ENCODE peak calls at places on chromosomes 4 and X, in five cellular contexts. A is cardiac muscle cell, Y is A549, Q is GM23338, V is suprapubic skin. W is an unnamed sample.

GRCh38 chrX:129359269-129359668 is 164.0 kb downstream of the SMARCA1 start:
- DNase-seq in A (peak), Y (no peak), Q (no peak), V (no peak), W (no peak)

GRCh38 chr4:78748361-78748760 is 27.8 kb upstream of the BMP2K start:
- DNase-seq in A (no peak), Y (no peak), Q (peak), V (no peak), W (no peak)

GRCh38 chrX:128458888-128459287 is 406.7 kb upstream of the ACTRT1 start:
- DNase-seq in A (no peak), Y (no peak), Q (no peak), V (no peak), W (no peak)

GRCh38 chr4:92814677-92815076 is 510.9 kb downstream of the GRID2 start:
- DNase-seq in A (no peak), Y (no peak), Q (peak), V (no peak), W (no peak)

GRCh38 chr4:170428929-170429328 is 339.2 kb upstream of the AADAT start:
- DNase-seq in A (no peak), Y (no peak), Q (peak), V (no peak), W (no peak)

GRCh38 chr4:73718375-73719373 is 21.7 kb upstream of the CXCL8 start:
- DNase-seq in A (no peak), Y (no peak), Q (no peak), V (no peak), W (no peak)

GRCh38 chr4:2084316-2084715 is 25.2 kb downstream of the NAT8L start:
- DNase-seq in A (no peak), Y (no peak), Q (no peak), V (peak), W (no peak)

GRCh38 chrX:9724711-9725110 is 40.9 kb downstream of the GPR143 start:
- DNase-seq in A (peak), Y (no peak), Q (no peak), V (no peak), W (no peak)

GRCh38 chr4:15754323-15754722 is 23.8 kb upstream of the CD38 start:
- DNase-seq in A (peak), Y (no peak), Q (no peak), V (no peak), W (no peak)

GRCh38 chrX:133726211-133726630 is 259.2 kb downstream of the GPC3 start:
- DNase-seq in A (peak), Y (peak), Q (no peak), V (no peak), W (no peak)

GRCh38 chr4:88742561-88742960 is 44.9 kb upstream of the NAP1L5 start:
- DNase-seq in A (no peak), Y (no peak), Q (no peak), V (no peak), W (no peak)

GRCh38 chrX:40262641-40263560 is 165.1 kb upstream of the BCOR start:
- DNase-seq in A (peak), Y (no peak), Q (no peak), V (no peak), W (no peak)

GRCh38 chr4:113831469-113831868 is 69.9 kb upstream of the CAMK2D start:
- DNase-seq in A (no peak), Y (no peak), Q (no peak), V (no peak), W (no peak)

GRCh38 chr4:83783179-83783578 is 247.3 kb downstream of the GPAT3 start:
- DNase-seq in A (no peak), Y (no peak), Q (no peak), V (no peak), W (no peak)

GRCh38 chr4:149885896-149886295 is 70.3 kb upstream of the IQCM start:
- DNase-seq in A (no peak), Y (no peak), Q (no peak), V (no peak), W (no peak)

GRCh38 chr4:184907810-184908209 is 82.0 kb upstream of the ACSL1 start:
- DNase-seq in A (no peak), Y (no peak), Q (no peak), V (no peak), W (no peak)

GRCh38 chrX:46838482-46838857 is 1.6 kb downstream of the RP2 start:
- DNase-seq in A (no peak), Y (no peak), Q (no peak), V (no peak), W (no peak)

GRCh38 chrX:39915081-39915480 is 182.7 kb downstream of the BCOR start:
- DNase-seq in A (no peak), Y (no peak), Q (no peak), V (no peak), W (no peak)

GRCh38 chr4:29805871-29806480 is 914.2 kb upstream of the PCDH7 start:
- DNase-seq in A (no peak), Y (no peak), Q (no peak), V (no peak), W (no peak)

GRCh38 chr4:7124643-7125442 is 57.0 kb upstream of the GRPEL1 start:
- DNase-seq in A (peak), Y (no peak), Q (peak), V (no peak), W (no peak)

GRCh38 chr4:16897991-16898827 is at the start of gene LDB2:
- DNase-seq in A (peak), Y (no peak), Q (peak), V (peak), W (no peak)

GRCh38 chr4:21879187-21879586 is 69.4 kb downstream of the KCNIP4 start:
- DNase-seq in A (peak), Y (no peak), Q (peak), V (no peak), W (no peak)

GRCh38 chr4:30838346-30838745 is 118.2 kb downstream of the PCDH7 start:
- DNase-seq in A (no peak), Y (no peak), Q (no peak), V (no peak), W (no peak)

GRCh38 chr4:125434136-125434535 is 119.4 kb downstream of the FAT4 start:
- DNase-seq in A (peak), Y (no peak), Q (no peak), V (no peak), W (no peak)

GRCh38 chr4:125432078-125432477 is 117.3 kb downstream of the FAT4 start:
- DNase-seq in A (peak), Y (no peak), Q (peak), V (no peak), W (no peak)

GRCh38 chr4:125428832-125429231 is 114.1 kb downstream of the FAT4 start:
- DNase-seq in A (no peak), Y (no peak), Q (no peak), V (no peak), W (no peak)

GRCh38 chr4:125433453-125433852 is 118.7 kb downstream of the FAT4 start:
- DNase-seq in A (peak), Y (no peak), Q (no peak), V (no peak), W (no peak)
- TF ChIP-seq CTCF in A (no peak), Y (no peak), Q (no peak), V (no peak), W (no peak)

DNA sequence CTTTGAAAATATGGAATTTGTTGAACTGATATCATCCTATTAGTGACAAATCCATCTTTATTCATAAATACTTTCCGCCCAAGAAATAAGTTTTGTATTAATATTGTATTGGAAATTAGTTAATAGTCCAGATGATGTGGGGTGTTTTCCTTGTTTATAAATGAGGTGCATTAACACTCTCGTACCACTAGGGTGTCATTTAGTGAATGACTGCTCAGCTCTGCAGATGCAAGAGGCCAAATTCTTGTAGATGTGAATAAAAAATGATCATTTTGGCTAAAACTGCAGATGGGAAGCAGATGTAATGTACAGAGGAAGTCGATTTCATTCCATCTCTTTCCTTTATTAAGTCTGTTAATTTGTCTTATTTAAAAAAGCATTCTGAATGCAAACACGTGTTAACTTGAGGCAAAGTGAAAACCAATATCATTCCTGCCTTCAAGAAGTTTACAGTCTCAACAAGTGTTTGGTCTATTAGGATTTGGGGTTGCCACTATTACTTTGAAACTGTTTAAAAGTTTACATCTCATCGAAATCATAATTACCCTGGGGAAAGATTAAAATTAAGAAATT is 108.1 kb downstream of the DHX15 start:
- DNase-seq in A (peak), Y (no peak), Q (peak), V (no peak), W (no peak)
- TF ChIP-seq CTCF in A (peak), Y (peak), Q (peak), V (no peak), W (peak)

GRCh38 chr4:139184129-139184528 is 7.1 kb upstream of the ELF2 start:
- DNase-seq in A (peak), Y (no peak), Q (no peak), V (no peak), W (no peak)
- TF ChIP-seq CTCF in A (peak), Y (peak), Q (peak), V (no peak), W (peak)

GRCh38 chr4:98929341-98930267 is 671 bp upstream of the EIF4E start:
- DNase-seq in A (peak), Y (peak), Q (peak), V (peak), W (peak)
- TF ChIP-seq CTCF in A (peak), Y (no peak), Q (no peak), V (no peak), W (no peak)

GRCh38 chr4:139279723-139280620 is at the start of gene MGARP:
- DNase-seq in A (peak), Y (peak), Q (peak), V (no peak), W (no peak)
- TF ChIP-seq CTCF in A (no peak), Y (no peak), Q (no peak), V (no peak), W (no peak)

GRCh38 chr4:155529197-155529596 is 137.5 kb upstream of the GUCY1A1 start:
- DNase-seq in A (peak), Y (no peak), Q (peak), V (no peak), W (no peak)
- TF ChIP-seq CTCF in A (peak), Y (no peak), Q (peak), V (no peak), W (no peak)

W was measured in CD14-positive monocyte.